ENCODE peak calls at places on chromosome 4, in ten cellular contexts. One of them, this sample, is unnamed.

GRCh38 chr4:155809835-155810234 is 51.0 kb downstream of the GUCY1B1 start:
- DNase-seq in cardiac fibroblast: peak
- DNase-seq in HS-27A: peak
- DNase-seq in retina: peak
- DNase-seq in substantia nigra: no peak
- DNase-seq in lower leg skin: no peak
- DNase-seq in stimulated activated naive CD8-positive, alpha-beta T cell treated with anti-CD3 and anti-CD28 coated beads, Interleukin-15, Interleukin-2, amounts not matched to agents 100 U/mL and 50 U/mL, for 24 hours: peak
- DNase-seq in A172: peak
- DNase-seq in T-helper 9 cell: no peak
- DNase-seq in esophagus muscularis mucosa: no peak
- DNase-seq in this sample: no peak

GRCh38 chr4:15245006-15245530 is 182.8 kb upstream of the C1QTNF7 start:
- DNase-seq in HS-27A: no peak
- DNase-seq in substantia nigra: no peak
- DNase-seq in T-helper 9 cell: no peak
- DNase-seq in esophagus muscularis mucosa: no peak
- DNase-seq in lower leg skin: no peak
- DNase-seq in cardiac fibroblast: no peak
- DNase-seq in retina: no peak
- DNase-seq in stimulated activated naive CD8-positive, alpha-beta T cell treated with anti-CD3 and anti-CD28 coated beads, Interleukin-15, Interleukin-2, amounts not matched to agents 100 U/mL and 50 U/mL, for 24 hours: no peak
- DNase-seq in A172: no peak
- DNase-seq in this sample: no peak

GRCh38 chr4:170420255-170420693 is 330.5 kb upstream of the AADAT start:
- DNase-seq in cardiac fibroblast: peak
- DNase-seq in substantia nigra: no peak
- DNase-seq in HS-27A: no peak
- DNase-seq in esophagus muscularis mucosa: no peak
- DNase-seq in lower leg skin: no peak
- DNase-seq in retina: no peak
- DNase-seq in stimulated activated naive CD8-positive, alpha-beta T cell treated with anti-CD3 and anti-CD28 coated beads, Interleukin-15, Interleukin-2, amounts not matched to agents 100 U/mL and 50 U/mL, for 24 hours: no peak
- DNase-seq in A172: no peak
- DNase-seq in T-helper 9 cell: no peak
- DNase-seq in this sample: no peak

GRCh38 chr4:175034986-175035705 is 117.0 kb downstream of the ADAM29 start:
- DNase-seq in T-helper 9 cell: no peak
- DNase-seq in substantia nigra: no peak
- DNase-seq in HS-27A: peak
- DNase-seq in cardiac fibroblast: no peak
- DNase-seq in retina: no peak
- DNase-seq in lower leg skin: no peak
- DNase-seq in A172: peak
- DNase-seq in stimulated activated naive CD8-positive, alpha-beta T cell treated with anti-CD3 and anti-CD28 coated beads, Interleukin-15, Interleukin-2, amounts not matched to agents 100 U/mL and 50 U/mL, for 24 hours: no peak
- DNase-seq in esophagus muscularis mucosa: no peak
- DNase-seq in this sample: no peak

GRCh38 chr4:80219301-80220025 is 22.2 kb downstream of the PRDM8 start:
- DNase-seq in T-helper 9 cell: no peak
- DNase-seq in retina: no peak
- DNase-seq in esophagus muscularis mucosa: no peak
- DNase-seq in substantia nigra: no peak
- DNase-seq in cardiac fibroblast: peak
- DNase-seq in lower leg skin: no peak
- DNase-seq in A172: no peak
- DNase-seq in stimulated activated naive CD8-positive, alpha-beta T cell treated with anti-CD3 and anti-CD28 coated beads, Interleukin-15, Interleukin-2, amounts not matched to agents 100 U/mL and 50 U/mL, for 24 hours: no peak
- DNase-seq in HS-27A: no peak
- DNase-seq in this sample: peak

GRCh38 chr4:44118971-44119680 is 329.5 kb downstream of the KCTD8 start:
- DNase-seq in stimulated activated naive CD8-positive, alpha-beta T cell treated with anti-CD3 and anti-CD28 coated beads, Interleukin-15, Interleukin-2, amounts not matched to agents 100 U/mL and 50 U/mL, for 24 hours: no peak
- DNase-seq in HS-27A: peak
- DNase-seq in esophagus muscularis mucosa: no peak
- DNase-seq in lower leg skin: no peak
- DNase-seq in retina: no peak
- DNase-seq in cardiac fibroblast: no peak
- DNase-seq in substantia nigra: no peak
- DNase-seq in A172: peak
- DNase-seq in T-helper 9 cell: no peak
- DNase-seq in this sample: no peak

GRCh38 chr4:83011779-83012630 is 1.4 kb upstream of the LIN54 start:
- DNase-seq in A172: no peak
- DNase-seq in cardiac fibroblast: no peak
- DNase-seq in esophagus muscularis mucosa: no peak
- DNase-seq in retina: peak
- DNase-seq in stimulated activated naive CD8-positive, alpha-beta T cell treated with anti-CD3 and anti-CD28 coated beads, Interleukin-15, Interleukin-2, amounts not matched to agents 100 U/mL and 50 U/mL, for 24 hours: peak
- DNase-seq in HS-27A: peak
- DNase-seq in substantia nigra: peak
- DNase-seq in lower leg skin: peak
- DNase-seq in T-helper 9 cell: no peak
- DNase-seq in this sample: peak

GRCh38 chr4:106647451-106647850 is 278.9 kb upstream of the GIMD1 start:
- DNase-seq in retina: no peak
- DNase-seq in A172: no peak
- DNase-seq in substantia nigra: no peak
- DNase-seq in HS-27A: no peak
- DNase-seq in lower leg skin: no peak
- DNase-seq in T-helper 9 cell: no peak
- DNase-seq in cardiac fibroblast: no peak
- DNase-seq in stimulated activated naive CD8-positive, alpha-beta T cell treated with anti-CD3 and anti-CD28 coated beads, Interleukin-15, Interleukin-2, amounts not matched to agents 100 U/mL and 50 U/mL, for 24 hours: no peak
- DNase-seq in esophagus muscularis mucosa: no peak
- DNase-seq in this sample: no peak

GRCh38 chr4:40190465-40190864 is 6.4 kb upstream of the RHOH start:
- DNase-seq in A172: no peak
- DNase-seq in substantia nigra: no peak
- DNase-seq in esophagus muscularis mucosa: no peak
- DNase-seq in T-helper 9 cell: no peak
- DNase-seq in cardiac fibroblast: no peak
- DNase-seq in HS-27A: no peak
- DNase-seq in retina: no peak
- DNase-seq in lower leg skin: no peak
- DNase-seq in stimulated activated naive CD8-positive, alpha-beta T cell treated with anti-CD3 and anti-CD28 coated beads, Interleukin-15, Interleukin-2, amounts not matched to agents 100 U/mL and 50 U/mL, for 24 hours: no peak
- DNase-seq in this sample: no peak

This sample was measured in nephron progenitor cell.